ENCODE peak calls at places on chromosomes 4 and X, in five cellular contexts. R, B, O, M and K are unnamed samples.

GRCh38 chrX:31228415-31228832 is 156.6 kb upstream of the FTHL17 start:
- DNase-seq in B (no peak), O (no peak), R (no peak), M (no peak), K (no peak)

GRCh38 chr4:13059015-13059414 is 425.1 kb downstream of the RAB28 start:
- DNase-seq in B (no peak), O (no peak), R (no peak), M (no peak), K (no peak)

GRCh38 chr4:186685744-186686143 is 37.9 kb downstream of the FAT1 start:
- DNase-seq in M (no peak), O (no peak), R (peak; percentile 95), B (no peak), K (peak; percentile 73)

GRCh38 chr4:177771645-177772044 is 329.4 kb upstream of the AGA start:
- DNase-seq in O (no peak), R (no peak), M (no peak), B (no peak), K (no peak)

GRCh38 chrX:110167952-110168451 is 149.9 kb downstream of the AMMECR1 start:
- DNase-seq in B (peak; percentile 74), R (no peak), M (peak; percentile 75), O (no peak), K (peak; percentile 32)

GRCh38 chr4:144463896-144464295 is 182.1 kb upstream of the HHIP start:
- DNase-seq in R (no peak), O (no peak), B (no peak), M (no peak), K (no peak)

GRCh38 chr4:169079942-169080827 is 70.1 kb upstream of the CBR4 start:
- DNase-seq in B (peak; percentile 31), R (peak; percentile 88), M (no peak), O (peak; percentile 51), K (no peak)

GRCh38 chr4:992297-993110 is 700 bp downstream of the SLC26A1 start:
- DNase-seq in R (peak; percentile 98), O (no peak), B (peak; percentile 94), M (no peak), K (peak; percentile 74)

GRCh38 chr4:55830741-55831140 is 11.2 kb downstream of the EXOC1L start:
- DNase-seq in M (no peak), O (no peak), B (no peak), R (no peak), K (no peak)

GRCh38 chrX:139967300-139967699 is 2.0 kb upstream of the CXorf66 start:
- DNase-seq in R (peak; percentile 9), O (no peak), B (peak; percentile 20), M (no peak), K (peak; percentile 7)

GRCh38 chr4:3522651-3523050 is 9.6 kb downstream of the LRPAP1 start:
- DNase-seq in M (no peak), O (no peak), B (no peak), R (no peak), K (no peak)

GRCh38 chr4:110492522-110492921 is 16.6 kb downstream of the ENPEP start:
- DNase-seq in B (no peak), M (no peak), O (no peak), R (no peak), K (no peak)

GRCh38 chr4:107094332-107094731 is 58.2 kb upstream of the DKK2 start:
- DNase-seq in M (no peak), R (peak; percentile 1), B (no peak), O (no peak), K (no peak)

DNA sequence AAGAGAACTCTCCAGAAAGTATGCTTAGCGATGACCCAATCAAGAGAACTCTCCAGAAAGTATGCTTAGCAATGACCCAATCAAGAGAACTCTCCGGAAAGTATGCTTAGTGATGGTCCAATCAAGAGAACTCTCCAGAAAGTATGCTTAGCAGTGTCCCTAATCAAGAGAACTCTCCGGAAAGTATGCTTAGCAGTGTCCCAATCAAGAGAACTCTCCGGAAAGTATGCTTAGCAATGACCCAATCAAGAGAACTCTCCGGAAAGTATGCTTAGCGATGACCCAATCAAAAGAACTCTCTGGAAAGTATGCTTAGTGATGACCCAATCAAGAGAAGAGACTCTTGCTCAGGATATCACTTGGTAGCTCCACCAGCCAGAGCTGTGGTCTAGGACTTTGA is 92.5 kb downstream of the AFAP1 start:
- DNase-seq in M (no peak), B (no peak), R (no peak), O (no peak), K (no peak)
- TF ChIP-seq HDAC2 in M (no peak), B (no peak), R (no peak), O (no peak), K (no peak)

GRCh38 chr4:183798249-183798920 is 106.7 kb upstream of the STOX2 start:
- DNase-seq in M (peak; percentile 58), R (no peak), O (no peak), B (no peak), K (no peak)

GRCh38 chr4:183798921-183799307 is 106.2 kb upstream of the STOX2 start:
- DNase-seq in O (no peak), R (no peak), B (no peak), M (no peak), K (no peak)

GRCh38 chr4:183797041-183797444 is 108.1 kb upstream of the STOX2 start:
- DNase-seq in R (no peak), B (no peak), O (no peak), M (no peak), K (peak; percentile 50)

GRCh38 chr4:183801460-183802168 is 103.5 kb upstream of the STOX2 start:
- DNase-seq in M (no peak), R (no peak), B (no peak), O (no peak), K (no peak)

DNA sequence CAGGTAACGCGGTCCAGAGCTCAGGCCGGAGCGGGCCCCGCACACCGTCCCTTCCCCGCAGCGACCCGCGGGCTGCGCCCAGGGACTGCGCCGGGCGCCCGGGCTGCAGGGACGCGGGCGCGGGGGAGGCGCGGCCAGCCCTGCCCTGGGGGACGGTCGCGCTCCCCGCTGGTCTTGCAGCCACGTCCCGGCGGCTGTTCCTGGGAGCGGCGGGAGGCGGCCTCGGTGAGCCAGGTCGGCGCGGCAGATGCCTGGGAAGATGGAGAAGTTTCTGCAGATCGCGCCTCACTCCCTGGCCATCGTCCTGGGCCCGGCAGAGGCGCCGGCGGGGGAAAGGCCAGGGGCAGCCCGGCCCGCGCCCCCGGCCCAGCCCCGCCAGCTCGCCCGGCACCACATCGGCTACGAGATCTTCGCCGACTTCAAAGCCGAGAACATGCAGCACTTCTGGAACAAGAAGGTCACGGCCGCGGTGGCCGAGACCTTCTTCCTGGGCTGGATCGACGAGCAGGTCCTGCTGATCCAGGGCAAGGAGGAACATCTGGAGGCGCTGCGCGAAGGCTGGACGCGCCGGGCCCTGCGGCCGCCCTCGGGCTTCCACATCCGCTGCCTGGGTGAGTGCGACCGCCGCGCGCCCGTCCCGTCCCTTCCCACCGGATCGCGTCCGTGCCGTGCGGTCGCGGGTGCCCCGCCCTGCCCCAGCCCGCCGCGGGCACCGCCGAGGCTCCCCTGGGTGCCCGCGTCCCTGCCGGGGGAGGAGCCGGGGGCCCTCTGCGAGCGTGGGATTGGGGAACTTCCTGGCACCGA is 107.5 kb upstream of the STOX2 start:
- DNase-seq in B (no peak), M (peak; percentile 74), O (no peak), R (no peak), K (peak; percentile 45)
- TF ChIP-seq CHD2 in B (no peak), M (no peak), O (no peak), R (no peak), K (no peak)

DNA sequence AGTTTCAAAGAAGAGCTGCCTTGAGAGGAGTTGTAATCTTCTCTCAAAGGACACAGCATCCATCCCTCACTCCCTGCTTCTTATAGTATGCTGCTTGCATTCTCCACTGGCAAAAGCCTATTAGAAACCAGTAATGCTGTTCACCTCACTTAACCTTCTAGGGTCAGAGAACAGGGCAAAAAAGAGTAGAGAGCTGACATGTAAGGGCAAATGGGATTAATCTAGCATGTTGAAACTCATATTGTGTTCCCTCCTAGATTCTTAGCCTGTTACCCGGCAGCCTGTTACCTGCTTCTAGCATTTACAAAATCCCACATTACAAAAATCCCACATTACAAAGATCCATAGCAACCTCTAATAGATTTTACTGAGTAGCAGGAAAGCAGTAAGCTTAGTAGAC is 244.7 kb downstream of the SLC7A11 start:
- DNase-seq in M (no peak), O (no peak), R (no peak), B (no peak), K (no peak)
- TF ChIP-seq RAD21 in M (no peak), O (no peak), R (no peak), B (no peak), K (no peak)

GRCh38 chr4:9989918-9990635 is 31.2 kb downstream of the SLC2A9 start:
- DNase-seq in M (no peak), R (no peak), O (no peak), B (no peak), K (no peak)

GRCh38 chr4:9984621-9985020 is 36.7 kb downstream of the SLC2A9 start:
- DNase-seq in R (no peak), B (no peak), O (no peak), M (no peak), K (no peak)

GRCh38 chr4:9988349-9988748 is 32.9 kb downstream of the SLC2A9 start:
- DNase-seq in O (no peak), B (no peak), R (no peak), M (no peak), K (no peak)

GRCh38 chr4:9983211-9983610 is 38.1 kb downstream of the SLC2A9 start:
- DNase-seq in B (no peak), M (no peak), R (no peak), O (no peak), K (no peak)

DNA sequence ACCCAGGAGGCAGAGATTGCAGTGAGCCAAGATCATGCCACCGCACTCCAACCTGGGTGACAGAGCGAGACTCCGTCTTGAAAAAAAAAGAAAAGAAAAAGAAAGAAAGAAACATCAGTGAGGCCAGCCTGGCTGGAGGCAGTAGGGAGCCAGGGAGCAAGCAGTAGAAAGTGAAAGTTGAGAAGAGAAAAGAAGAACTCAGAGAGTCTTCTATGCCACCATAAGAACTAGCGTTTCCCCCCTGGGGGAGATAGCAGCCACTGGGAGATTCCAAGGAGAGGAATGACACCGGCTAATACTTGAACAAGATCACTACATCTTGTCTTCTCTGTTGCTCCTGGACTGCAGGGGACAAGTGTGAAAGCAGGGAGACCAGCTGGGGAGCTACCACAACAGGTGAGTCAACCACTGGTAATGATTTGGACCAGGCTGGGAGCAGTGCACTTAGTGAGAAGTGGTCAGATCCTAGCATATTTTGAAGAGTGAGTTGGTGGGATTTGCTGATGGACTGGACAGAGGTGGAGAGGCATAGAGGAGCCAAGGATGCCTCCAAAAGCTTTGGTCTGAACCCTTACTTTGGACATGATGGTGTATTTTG is 33.4 kb downstream of the SLC2A9 start:
- DNase-seq in B (no peak), M (no peak), R (no peak), O (no peak), K (no peak)
- TF ChIP-seq HDAC2 in B (no peak), M (no peak), R (no peak), O (no peak), K (no peak)